ENCODE peak calls at places on chromosomes 12 and 14, in four cellular contexts. Q is myocyte; F is stimulated activated CD4-positive, alpha-beta T cell treated with anti-CD3 and anti-CD28 coated beads, Interleukin-2, amount 100 ng/mL, for 48 hours; C is fibroblast of the aortic adventitia. Y is an unnamed sample.

GRCh38 chr14:59277659-59278058 is 89.2 kb downstream of the DAAM1 start:
- DNase-seq in Q (no peak), F (no peak), C (no peak), Y (no peak)

GRCh38 chr12:93200291-93200917 is 177.3 kb upstream of the NUDT4 start:
- DNase-seq in Q (peak), F (no peak), C (peak), Y (no peak)

GRCh38 chr14:61765225-61765943 is 3.2 kb downstream of the SNAPC1 start:
- DNase-seq in Q (peak), F (no peak), C (no peak), Y (no peak)

GRCh38 chr14:99702115-99702514 is 18.0 kb downstream of the CYP46A1 start:
- DNase-seq in Q (no peak), F (no peak), C (no peak), Y (no peak)

GRCh38 chr14:68042591-68043210 is 223.1 kb downstream of the RAD51B start:
- DNase-seq in Q (no peak), F (no peak), C (no peak), Y (no peak)

GRCh38 chr12:112191840-112192321 is 66.5 kb downstream of the TRAFD1 start:
- DNase-seq in Q (peak), F (no peak), C (peak), Y (no peak)

GRCh38 chr12:4769073-4769472 is 48.9 kb downstream of the GALNT8 start:
- DNase-seq in Q (no peak), F (no peak), C (no peak), Y (no peak)

GRCh38 chr12:13135336-13136178 is 32.1 kb upstream of the GSG1 start:
- DNase-seq in Q (peak), F (no peak), C (peak), Y (no peak)

GRCh38 chr12:24044973-24045703 is 95.7 kb upstream of the SOX5 start:
- DNase-seq in Q (no peak), F (no peak), C (no peak), Y (no peak)

GRCh38 chr12:131510431-131510830 is 200.5 kb upstream of the SFSWAP start:
- DNase-seq in Q (no peak), F (no peak), C (no peak), Y (no peak)

GRCh38 chr14:89365071-89365801 is 51.8 kb downstream of the FOXN3 start:
- DNase-seq in Q (no peak), F (peak), C (no peak), Y (peak)

GRCh38 chr12:110689002-110689600 is at the start of gene HVCN1:
- DNase-seq in Q (peak), F (peak), C (no peak), Y (peak)

GRCh38 chr12:82596484-82596883 is 90.2 kb upstream of the TMTC2 start:
- DNase-seq in Q (no peak), F (no peak), C (no peak), Y (no peak)

Y was measured in stimulated activated effector memory CD8-positive, alpha-beta T cell treated with anti-CD3 and anti-CD28 coated beads, Interleukin-12 subunit alpha, Interleukin-12 subunit beta, amount 100 ng/mL, for 72 hours.